ENCODE peak calls at places on chromosome 1, in four cellular contexts. One of them, this sample, is unnamed.

GRCh38 chr1:78143152-78143551 is 97.4 kb downstream of the GIPC2 start:
- DNase-seq in HepG2: no peak
- DNase-seq in K562: no peak
- DNase-seq in HCT116: no peak
- DNase-seq in this sample: no peak

GRCh38 chr1:230747886-230748800 is 955 bp downstream of the CAPN9 start:
- DNase-seq in K562: no peak
- DNase-seq in HepG2: no peak
- DNase-seq in HCT116: no peak
- DNase-seq in this sample: no peak

GRCh38 chr1:178278135-178278534 is 184.2 kb downstream of the RASAL2 start:
- DNase-seq in HCT116: no peak
- DNase-seq in HepG2: no peak
- DNase-seq in K562: no peak
- DNase-seq in this sample: no peak

GRCh38 chr1:8797230-8797629 is 20.2 kb downstream of the RERE start:
- DNase-seq in HepG2: no peak
- DNase-seq in K562: no peak
- DNase-seq in HCT116: no peak
- DNase-seq in this sample: no peak

GRCh38 chr1:202225131-202225530 is 31.5 kb downstream of the LGR6 start:
- DNase-seq in K562: no peak
- DNase-seq in HCT116: no peak
- DNase-seq in HepG2: no peak
- DNase-seq in this sample: no peak

GRCh38 chr1:209688746-209689234 is 13.6 kb downstream of the G0S2 start:
- DNase-seq in HCT116: no peak
- DNase-seq in K562: no peak
- DNase-seq in HepG2: no peak
- DNase-seq in this sample: no peak

GRCh38 chr1:186022184-186022583 is 288.0 kb downstream of the HMCN1 start:
- DNase-seq in HepG2: no peak
- DNase-seq in HCT116: no peak
- DNase-seq in K562: no peak
- DNase-seq in this sample: no peak

GRCh38 chr1:59900640-59901039 is 25.9 kb downstream of the CYP2J2 start:
- DNase-seq in K562: no peak
- DNase-seq in HCT116: no peak
- DNase-seq in HepG2: no peak
- DNase-seq in this sample: no peak

GRCh38 chr1:44674113-44675000 is at the start of the genes ARMH1 and TMEM53:
- DNase-seq in K562: peak; percentile 100
- DNase-seq in HepG2: peak; percentile 98
- DNase-seq in HCT116: peak; percentile 98
- DNase-seq in this sample: peak; percentile 97

GRCh38 chr1:44672254-44672955 is 1.9 kb downstream of the TMEM53 start:
- DNase-seq in HepG2: no peak
- DNase-seq in HCT116: no peak
- DNase-seq in K562: no peak
- DNase-seq in this sample: peak; percentile 34

GRCh38 chr1:44672956-44673674 is 1.2 kb downstream of the TMEM53 start:
- DNase-seq in HCT116: no peak
- DNase-seq in K562: no peak
- DNase-seq in HepG2: no peak
- DNase-seq in this sample: no peak

GRCh38 chr1:44673675-44674112 is 587 bp downstream of the TMEM53 start:
- DNase-seq in HCT116: no peak
- DNase-seq in K562: no peak
- DNase-seq in HepG2: no peak
- DNase-seq in this sample: no peak

GRCh38 chr1:44670751-44671640 is 3.3 kb downstream of the TMEM53 start:
- DNase-seq in K562: no peak
- DNase-seq in HepG2: no peak
- DNase-seq in HCT116: no peak
- DNase-seq in this sample: no peak
- TF ChIP-seq FOSL1 in K562: no peak
- TF ChIP-seq FOSL1 in HepG2: no peak
- TF ChIP-seq FOSL1 in HCT116: no peak
- TF ChIP-seq FOSL1 in this sample: no peak

DNA sequence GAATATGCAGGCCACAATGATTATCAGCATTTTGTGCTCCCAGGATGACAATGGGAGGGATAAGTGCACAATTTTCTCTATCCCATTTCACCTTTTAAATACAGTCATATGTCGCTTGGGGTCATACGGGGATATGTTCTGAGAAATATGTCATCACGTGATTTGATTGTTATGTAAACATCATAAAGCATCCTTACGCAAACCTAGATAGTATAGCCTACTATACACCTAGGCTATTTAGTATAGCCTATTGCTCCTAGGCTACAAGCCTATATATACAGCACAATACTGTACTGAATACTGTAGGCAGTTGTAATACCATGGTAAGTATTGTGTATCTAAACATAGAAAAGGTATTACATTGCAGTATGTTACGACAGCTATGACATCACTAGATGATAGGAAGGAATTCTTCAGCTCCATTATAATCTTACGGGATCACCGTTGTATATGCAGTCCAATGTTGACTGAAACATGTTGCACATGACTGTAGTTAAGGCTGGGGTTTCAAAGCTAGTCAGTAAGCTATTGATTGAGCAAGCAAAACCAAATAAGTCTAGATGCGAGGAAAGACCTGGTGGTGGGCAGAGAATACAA is 18.9 kb downstream of the RUSC1 start:
- DNase-seq in HepG2: no peak
- DNase-seq in K562: no peak
- DNase-seq in HCT116: no peak
- DNase-seq in this sample: no peak
- TF ChIP-seq FOSL1 in HepG2: no peak
- TF ChIP-seq FOSL1 in K562: no peak
- TF ChIP-seq FOSL1 in HCT116: no peak
- TF ChIP-seq FOSL1 in this sample: no peak

DNA sequence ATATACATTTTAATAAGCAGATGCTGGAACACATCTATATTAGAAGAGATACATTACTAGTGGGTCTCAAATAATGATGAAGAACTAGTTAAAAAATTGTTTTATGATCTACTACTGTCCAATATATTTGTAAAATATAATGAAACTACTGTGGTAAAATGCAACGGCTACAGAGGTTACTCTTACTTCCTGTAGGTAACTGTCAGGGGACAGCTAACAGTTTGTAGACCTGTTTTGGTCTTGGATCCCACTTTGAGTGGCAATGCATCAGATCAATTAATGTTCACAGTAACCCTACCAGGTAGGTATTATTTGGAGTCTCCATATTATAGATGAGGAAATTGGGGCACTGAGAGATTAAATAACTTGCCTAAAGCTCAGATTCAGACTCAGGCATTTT is 26.7 kb upstream of the MYSM1 start:
- DNase-seq in HepG2: no peak
- DNase-seq in HCT116: no peak
- DNase-seq in K562: no peak
- DNase-seq in this sample: no peak
- TF ChIP-seq FOSL1 in HepG2: no peak
- TF ChIP-seq FOSL1 in HCT116: no peak
- TF ChIP-seq FOSL1 in K562: no peak
- TF ChIP-seq FOSL1 in this sample: no peak

GRCh38 chr1:7576946-7577657 is 194.0 kb upstream of the VAMP3 start:
- DNase-seq in K562: peak; percentile 55
- DNase-seq in HCT116: peak; percentile 16
- DNase-seq in HepG2: no peak
- DNase-seq in this sample: no peak

GRCh38 chr1:7573481-7573880 is 197.6 kb upstream of the VAMP3 start:
- DNase-seq in HepG2: no peak
- DNase-seq in K562: no peak
- DNase-seq in HCT116: no peak
- DNase-seq in this sample: no peak

GRCh38 chr1:7572654-7573152 is 198.4 kb upstream of the VAMP3 start:
- DNase-seq in HCT116: no peak
- DNase-seq in K562: peak; percentile 36
- DNase-seq in HepG2: no peak
- DNase-seq in this sample: no peak

GRCh38 chr1:7575041-7575400 is 196.1 kb upstream of the VAMP3 start:
- DNase-seq in HCT116: no peak
- DNase-seq in K562: no peak
- DNase-seq in HepG2: no peak
- DNase-seq in this sample: no peak

DNA sequence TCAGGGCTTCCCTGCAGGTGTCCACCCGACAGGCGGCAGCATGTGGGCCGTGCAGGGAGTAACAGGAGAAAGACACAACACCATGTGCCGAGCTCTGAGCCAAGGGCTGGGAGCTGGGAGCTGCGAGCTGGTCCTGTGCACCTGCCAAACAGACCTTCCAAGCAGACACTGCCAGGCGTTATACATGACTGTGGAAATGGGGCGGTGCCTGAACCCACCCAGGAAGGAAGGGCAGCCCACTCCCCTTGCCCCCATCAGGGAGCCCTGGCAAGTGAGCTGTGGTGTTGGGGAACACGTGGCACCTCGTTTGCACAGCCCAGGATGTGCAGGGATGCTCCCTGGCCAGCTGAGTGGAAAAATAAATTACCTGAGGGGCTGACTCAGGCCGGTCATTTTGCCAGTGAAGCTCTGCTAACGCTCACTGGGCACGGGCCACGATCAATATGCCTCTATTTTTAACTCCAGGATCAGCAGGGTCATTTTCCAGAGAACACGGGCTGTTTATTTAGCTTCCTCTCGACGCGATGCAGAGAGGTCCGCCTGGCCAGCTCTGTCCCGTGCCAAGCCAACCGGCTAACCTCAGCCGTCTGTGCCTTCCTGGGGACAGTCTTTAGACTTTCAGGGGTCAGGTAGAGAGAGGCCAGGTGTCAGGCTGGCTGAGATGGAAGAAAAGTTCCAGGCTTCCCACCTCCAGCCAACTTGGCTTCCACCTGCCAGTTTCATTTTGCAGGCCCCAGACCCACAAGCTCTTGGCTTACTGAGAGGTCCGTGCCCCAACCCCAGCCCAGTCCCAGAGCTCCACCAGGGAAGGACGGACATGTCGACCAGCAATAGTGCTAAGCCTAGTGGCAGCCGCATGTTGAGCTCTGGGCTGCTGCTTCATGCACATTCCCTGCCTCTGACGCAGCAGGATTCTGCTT is 196.7 kb upstream of the VAMP3 start:
- DNase-seq in HCT116: no peak
- DNase-seq in HepG2: no peak
- DNase-seq in K562: no peak
- DNase-seq in this sample: no peak
- TF ChIP-seq FOSL1 in HCT116: no peak
- TF ChIP-seq FOSL1 in HepG2: no peak
- TF ChIP-seq FOSL1 in K562: no peak
- TF ChIP-seq FOSL1 in this sample: no peak

DNA sequence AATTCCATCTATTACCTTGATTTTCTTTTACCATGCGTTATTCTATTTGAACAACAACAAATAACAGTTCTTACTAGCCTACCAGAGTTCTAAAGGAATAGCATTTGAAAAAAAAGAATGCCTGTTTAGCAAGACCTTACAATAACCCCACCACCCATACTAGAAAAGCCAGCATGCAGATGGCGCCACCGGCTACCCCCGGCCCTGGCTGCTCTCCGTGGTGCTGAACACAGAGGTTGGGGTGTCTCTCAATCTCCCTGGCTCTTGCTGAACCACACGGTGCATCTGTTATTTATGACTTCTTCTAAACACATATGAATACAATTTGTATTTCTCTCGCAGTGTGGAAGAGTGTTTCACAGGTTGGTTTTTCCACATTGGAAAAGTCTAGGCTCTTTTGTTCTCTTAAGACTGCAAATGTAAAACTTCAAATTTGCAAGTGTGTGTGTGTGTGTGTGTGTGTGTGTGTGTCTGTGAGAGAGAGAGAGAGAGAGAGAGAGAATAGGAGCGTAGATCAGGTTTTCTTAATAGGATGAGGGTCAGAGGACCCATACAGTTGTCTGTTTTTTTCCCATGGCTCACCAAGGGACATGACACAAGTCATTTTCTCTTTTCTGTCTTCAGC is 13.6 kb downstream of the GRIK3 start:
- DNase-seq in HepG2: peak; percentile 5
- DNase-seq in K562: peak; percentile 82
- DNase-seq in HCT116: no peak
- DNase-seq in this sample: peak; percentile 89
- TF ChIP-seq FOSL1 in HepG2: no peak
- TF ChIP-seq FOSL1 in K562: no peak
- TF ChIP-seq FOSL1 in HCT116: no peak
- TF ChIP-seq FOSL1 in this sample: no peak

GRCh38 chr1:192550922-192551534 is 24.5 kb upstream of the RGS1 start:
- DNase-seq in K562: no peak
- DNase-seq in HCT116: peak; percentile 16
- DNase-seq in HepG2: no peak
- DNase-seq in this sample: no peak
- TF ChIP-seq FOSL1 in K562: no peak
- TF ChIP-seq FOSL1 in HCT116: peak; percentile 18
- TF ChIP-seq FOSL1 in HepG2: no peak
- TF ChIP-seq FOSL1 in this sample: no peak